ENCODE peak calls at places on chromosomes 16 and 17, in nine cellular contexts. One of them, this sample, is unnamed.

GRCh38 chr17:19759934-19760530 is 11.9 kb upstream of the ALDH3A1 start:
- DNase-seq in GM12865: no peak
- DNase-seq in nephron progenitor cell: no peak
- DNase-seq in HFFc6: no peak
- DNase-seq in PC-9: no peak
- DNase-seq in endothelial cell of umbilical vein: no peak
- DNase-seq in progenitor cell of endocrine pancreas: no peak
- DNase-seq in pancreas: no peak
- DNase-seq in chondrocyte: peak
- DNase-seq in this sample: no peak

GRCh38 chr17:36463916-36464764 is 22.3 kb upstream of the ZNHIT3 start:
- DNase-seq in GM12865: peak
- DNase-seq in nephron progenitor cell: peak
- DNase-seq in HFFc6: peak
- DNase-seq in PC-9: peak
- DNase-seq in endothelial cell of umbilical vein: peak
- DNase-seq in progenitor cell of endocrine pancreas: peak
- DNase-seq in pancreas: peak
- DNase-seq in chondrocyte: no peak
- DNase-seq in this sample: peak

GRCh38 chr16:64417711-64418227 is 704.1 kb downstream of the CDH11 start:
- DNase-seq in GM12865: no peak
- DNase-seq in nephron progenitor cell: no peak
- DNase-seq in HFFc6: peak
- DNase-seq in PC-9: no peak
- DNase-seq in endothelial cell of umbilical vein: peak
- DNase-seq in progenitor cell of endocrine pancreas: no peak
- DNase-seq in pancreas: no peak
- DNase-seq in chondrocyte: no peak
- DNase-seq in this sample: no peak

GRCh38 chr17:36935681-36936454 is 1.4 kb upstream of the LHX1 start:
- DNase-seq in GM12865: no peak
- DNase-seq in nephron progenitor cell: no peak
- DNase-seq in HFFc6: no peak
- DNase-seq in PC-9: peak
- DNase-seq in endothelial cell of umbilical vein: no peak
- DNase-seq in progenitor cell of endocrine pancreas: no peak
- DNase-seq in pancreas: no peak
- DNase-seq in chondrocyte: no peak
- DNase-seq in this sample: no peak

GRCh38 chr16:55324491-55325447 is 766 bp downstream of the IRX6 start:
- DNase-seq in GM12865: no peak
- DNase-seq in nephron progenitor cell: peak
- DNase-seq in HFFc6: no peak
- DNase-seq in PC-9: no peak
- DNase-seq in endothelial cell of umbilical vein: no peak
- DNase-seq in progenitor cell of endocrine pancreas: no peak
- DNase-seq in pancreas: no peak
- DNase-seq in chondrocyte: no peak
- DNase-seq in this sample: no peak

GRCh38 chr17:56292010-56292409 is 138.7 kb downstream of the ANKFN1 start:
- DNase-seq in GM12865: no peak
- DNase-seq in nephron progenitor cell: no peak
- DNase-seq in HFFc6: peak
- DNase-seq in PC-9: no peak
- DNase-seq in endothelial cell of umbilical vein: peak
- DNase-seq in progenitor cell of endocrine pancreas: no peak
- DNase-seq in pancreas: no peak
- DNase-seq in chondrocyte: no peak
- DNase-seq in this sample: no peak

GRCh38 chr17:8726477-8726876 is 18.2 kb downstream of the CCDC42 start:
- DNase-seq in GM12865: no peak
- DNase-seq in nephron progenitor cell: no peak
- DNase-seq in HFFc6: no peak
- DNase-seq in PC-9: no peak
- DNase-seq in endothelial cell of umbilical vein: no peak
- DNase-seq in progenitor cell of endocrine pancreas: no peak
- DNase-seq in pancreas: no peak
- DNase-seq in chondrocyte: no peak
- DNase-seq in this sample: no peak

GRCh38 chr17:37791434-37791833 is 46.6 kb upstream of the HNF1B start:
- DNase-seq in GM12865: peak
- DNase-seq in nephron progenitor cell: no peak
- DNase-seq in HFFc6: peak
- DNase-seq in PC-9: no peak
- DNase-seq in endothelial cell of umbilical vein: peak
- DNase-seq in progenitor cell of endocrine pancreas: no peak
- DNase-seq in pancreas: peak
- DNase-seq in chondrocyte: no peak
- DNase-seq in this sample: no peak

GRCh38 chr16:53711390-53711789 is 7.4 kb downstream of the FTO start:
- DNase-seq in GM12865: no peak
- DNase-seq in nephron progenitor cell: no peak
- DNase-seq in HFFc6: no peak
- DNase-seq in PC-9: no peak
- DNase-seq in endothelial cell of umbilical vein: no peak
- DNase-seq in progenitor cell of endocrine pancreas: no peak
- DNase-seq in pancreas: no peak
- DNase-seq in chondrocyte: no peak
- DNase-seq in this sample: no peak

GRCh38 chr16:66026211-66026610 is 340.3 kb upstream of the CDH5 start:
- DNase-seq in GM12865: no peak
- DNase-seq in nephron progenitor cell: peak
- DNase-seq in HFFc6: no peak
- DNase-seq in PC-9: no peak
- DNase-seq in endothelial cell of umbilical vein: no peak
- DNase-seq in progenitor cell of endocrine pancreas: no peak
- DNase-seq in pancreas: no peak
- DNase-seq in chondrocyte: no peak
- DNase-seq in this sample: no peak

GRCh38 chr16:9755076-9755475 is 427.2 kb downstream of the GRIN2A start:
- DNase-seq in GM12865: no peak
- DNase-seq in nephron progenitor cell: no peak
- DNase-seq in HFFc6: no peak
- DNase-seq in PC-9: no peak
- DNase-seq in endothelial cell of umbilical vein: no peak
- DNase-seq in progenitor cell of endocrine pancreas: no peak
- DNase-seq in pancreas: no peak
- DNase-seq in chondrocyte: no peak
- DNase-seq in this sample: no peak

GRCh38 chr16:9092282-9092962 is 978 bp downstream of the HAPSTR1 start:
- DNase-seq in GM12865: peak
- DNase-seq in nephron progenitor cell: peak
- DNase-seq in HFFc6: no peak
- DNase-seq in PC-9: peak
- DNase-seq in endothelial cell of umbilical vein: peak
- DNase-seq in progenitor cell of endocrine pancreas: peak
- DNase-seq in pancreas: peak
- DNase-seq in chondrocyte: no peak
- DNase-seq in this sample: peak

GRCh38 chr17:67491009-67491677 is 114.1 kb downstream of the PITPNC1 start:
- DNase-seq in GM12865: no peak
- DNase-seq in nephron progenitor cell: peak
- DNase-seq in HFFc6: peak
- DNase-seq in PC-9: peak
- DNase-seq in endothelial cell of umbilical vein: peak
- DNase-seq in progenitor cell of endocrine pancreas: peak
- DNase-seq in pancreas: peak
- DNase-seq in chondrocyte: peak
- DNase-seq in this sample: peak

GRCh38 chr16:57981636-57982035 is 10.7 kb upstream of the CNGB1 start:
- DNase-seq in GM12865: peak
- DNase-seq in nephron progenitor cell: no peak
- DNase-seq in HFFc6: no peak
- DNase-seq in PC-9: no peak
- DNase-seq in endothelial cell of umbilical vein: no peak
- DNase-seq in progenitor cell of endocrine pancreas: no peak
- DNase-seq in pancreas: no peak
- DNase-seq in chondrocyte: peak
- DNase-seq in this sample: no peak

GRCh38 chr17:34177642-34178041 is 77.4 kb upstream of the CCL2 start:
- DNase-seq in GM12865: no peak
- DNase-seq in nephron progenitor cell: no peak
- DNase-seq in HFFc6: peak
- DNase-seq in PC-9: no peak
- DNase-seq in endothelial cell of umbilical vein: peak
- DNase-seq in progenitor cell of endocrine pancreas: no peak
- DNase-seq in pancreas: no peak
- DNase-seq in chondrocyte: no peak
- DNase-seq in this sample: no peak

GRCh38 chr17:34173221-34173620 is 81.9 kb upstream of the CCL2 start:
- DNase-seq in GM12865: no peak
- DNase-seq in nephron progenitor cell: no peak
- DNase-seq in HFFc6: peak
- DNase-seq in PC-9: no peak
- DNase-seq in endothelial cell of umbilical vein: no peak
- DNase-seq in progenitor cell of endocrine pancreas: no peak
- DNase-seq in pancreas: no peak
- DNase-seq in chondrocyte: no peak
- DNase-seq in this sample: no peak

GRCh38 chr17:34176440-34176839 is 78.6 kb upstream of the CCL2 start:
- DNase-seq in GM12865: no peak
- DNase-seq in nephron progenitor cell: no peak
- DNase-seq in HFFc6: no peak
- DNase-seq in PC-9: no peak
- DNase-seq in endothelial cell of umbilical vein: no peak
- DNase-seq in progenitor cell of endocrine pancreas: no peak
- DNase-seq in pancreas: no peak
- DNase-seq in chondrocyte: no peak
- DNase-seq in this sample: no peak

GRCh38 chr17:34182036-34182803 is 72.9 kb upstream of the CCL2 start:
- DNase-seq in GM12865: no peak
- DNase-seq in nephron progenitor cell: no peak
- DNase-seq in HFFc6: no peak
- DNase-seq in PC-9: no peak
- DNase-seq in endothelial cell of umbilical vein: no peak
- DNase-seq in progenitor cell of endocrine pancreas: no peak
- DNase-seq in pancreas: no peak
- DNase-seq in chondrocyte: no peak
- DNase-seq in this sample: no peak

DNA sequence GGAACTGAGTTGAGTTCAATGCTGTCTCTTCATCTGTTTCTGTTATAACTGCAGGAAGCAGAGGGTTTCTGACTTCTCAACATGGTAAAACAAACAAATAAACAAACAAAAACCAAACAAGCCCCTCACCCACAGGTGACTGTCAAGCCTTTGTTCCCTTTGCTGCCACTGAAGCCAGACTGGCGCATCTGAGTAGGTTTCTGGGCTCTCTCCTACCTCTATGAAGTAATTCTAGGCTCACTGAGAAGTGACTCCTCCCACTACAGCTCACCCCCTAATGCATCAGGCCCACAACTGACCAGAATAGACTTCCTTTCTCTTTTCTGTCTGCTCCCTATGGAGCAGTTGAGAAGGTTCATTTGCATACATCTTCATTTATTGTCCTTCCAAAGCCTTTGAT is 77.0 kb upstream of the CCL2 start:
- DNase-seq in GM12865: no peak
- DNase-seq in nephron progenitor cell: no peak
- DNase-seq in HFFc6: no peak
- DNase-seq in PC-9: no peak
- DNase-seq in endothelial cell of umbilical vein: no peak
- DNase-seq in progenitor cell of endocrine pancreas: no peak
- DNase-seq in pancreas: no peak
- DNase-seq in chondrocyte: no peak
- DNase-seq in this sample: no peak
- TF ChIP-seq CTCF in GM12865: no peak
- TF ChIP-seq CTCF in nephron progenitor cell: peak
- TF ChIP-seq CTCF in HFFc6: no peak
- TF ChIP-seq CTCF in PC-9: no peak
- TF ChIP-seq CTCF in endothelial cell of umbilical vein: no peak
- TF ChIP-seq CTCF in progenitor cell of endocrine pancreas: peak
- TF ChIP-seq CTCF in pancreas: no peak
- TF ChIP-seq CTCF in chondrocyte: peak
- TF ChIP-seq CTCF in this sample: no peak

GRCh38 chr17:78128616-78129384 is at the start of gene TMC6:
- DNase-seq in GM12865: peak
- DNase-seq in nephron progenitor cell: peak
- DNase-seq in HFFc6: no peak
- DNase-seq in PC-9: peak
- DNase-seq in endothelial cell of umbilical vein: peak
- DNase-seq in progenitor cell of endocrine pancreas: peak
- DNase-seq in pancreas: peak
- DNase-seq in chondrocyte: no peak
- DNase-seq in this sample: peak
- TF ChIP-seq CTCF in GM12865: no peak
- TF ChIP-seq CTCF in nephron progenitor cell: no peak
- TF ChIP-seq CTCF in HFFc6: no peak
- TF ChIP-seq CTCF in PC-9: no peak
- TF ChIP-seq CTCF in endothelial cell of umbilical vein: no peak
- TF ChIP-seq CTCF in progenitor cell of endocrine pancreas: no peak
- TF ChIP-seq CTCF in pancreas: no peak
- TF ChIP-seq CTCF in chondrocyte: no peak
- TF ChIP-seq CTCF in this sample: no peak

DNA sequence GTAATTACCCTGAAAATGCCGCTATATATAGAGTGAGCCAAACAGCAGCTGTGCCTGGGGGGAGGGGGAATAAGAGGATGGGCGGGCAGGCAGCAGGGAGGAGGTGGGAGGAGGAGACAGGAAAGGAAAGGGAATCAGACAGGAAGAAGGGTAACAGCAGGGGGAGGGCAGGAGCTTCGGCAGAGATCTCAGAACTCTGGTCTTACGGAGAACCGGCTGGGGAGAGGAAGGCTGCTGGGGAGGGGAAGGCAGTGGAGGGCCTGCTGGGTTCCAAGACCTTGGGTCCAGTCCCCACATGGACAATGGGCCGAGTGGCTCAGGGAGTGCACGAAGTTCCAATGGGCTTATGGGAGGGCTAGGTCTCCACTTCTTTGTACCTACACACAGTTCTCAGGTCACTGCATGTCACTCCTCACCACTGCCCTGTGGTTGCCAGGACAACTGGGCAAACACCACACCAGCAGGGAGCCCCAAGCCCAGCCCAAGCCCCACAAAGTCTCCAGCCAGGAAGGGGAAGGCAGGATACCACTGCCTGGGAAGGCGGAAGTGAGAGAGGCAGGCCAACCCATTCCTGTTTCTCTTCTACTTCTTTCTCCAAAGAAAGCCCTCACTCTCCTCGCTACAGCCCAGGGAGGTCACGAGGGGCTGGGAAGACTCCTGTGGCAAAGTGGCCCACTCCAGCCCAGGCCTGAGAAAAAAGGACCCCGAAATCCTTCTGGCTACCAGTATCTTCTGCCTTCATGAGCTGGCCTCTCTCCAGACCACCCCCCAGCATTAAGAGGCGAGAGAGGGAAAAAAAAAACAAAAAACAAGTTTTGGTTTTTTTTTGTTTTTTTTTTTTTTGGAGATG is 25.3 kb downstream of the G6PC3 start:
- DNase-seq in GM12865: peak
- DNase-seq in nephron progenitor cell: peak
- DNase-seq in HFFc6: peak
- DNase-seq in PC-9: peak
- DNase-seq in endothelial cell of umbilical vein: peak
- DNase-seq in progenitor cell of endocrine pancreas: peak
- DNase-seq in pancreas: no peak
- DNase-seq in chondrocyte: no peak
- DNase-seq in this sample: peak
- TF ChIP-seq CTCF in GM12865: no peak
- TF ChIP-seq CTCF in nephron progenitor cell: no peak
- TF ChIP-seq CTCF in HFFc6: peak
- TF ChIP-seq CTCF in PC-9: no peak
- TF ChIP-seq CTCF in endothelial cell of umbilical vein: no peak
- TF ChIP-seq CTCF in progenitor cell of endocrine pancreas: no peak
- TF ChIP-seq CTCF in pancreas: no peak
- TF ChIP-seq CTCF in chondrocyte: peak
- TF ChIP-seq CTCF in this sample: no peak

GRCh38 chr16:50245417-50246298 is 20.7 kb upstream of the ADCY7 start:
- DNase-seq in GM12865: peak
- DNase-seq in nephron progenitor cell: peak
- DNase-seq in HFFc6: peak
- DNase-seq in PC-9: peak
- DNase-seq in endothelial cell of umbilical vein: peak
- DNase-seq in progenitor cell of endocrine pancreas: peak
- DNase-seq in pancreas: peak
- DNase-seq in chondrocyte: no peak
- DNase-seq in this sample: no peak
- TF ChIP-seq CTCF in GM12865: peak
- TF ChIP-seq CTCF in nephron progenitor cell: no peak
- TF ChIP-seq CTCF in HFFc6: peak
- TF ChIP-seq CTCF in PC-9: no peak
- TF ChIP-seq CTCF in endothelial cell of umbilical vein: peak
- TF ChIP-seq CTCF in progenitor cell of endocrine pancreas: peak
- TF ChIP-seq CTCF in pancreas: no peak
- TF ChIP-seq CTCF in chondrocyte: peak
- TF ChIP-seq CTCF in this sample: no peak

This sample was measured in neural crest cell.